ENCODE peak calls at places on chromosomes 5 and 9, in five cellular contexts. E is fibroblast of mammary gland, T is thyroid gland, J is mesothelial cell of epicardium, P is PC-3. X is an unnamed sample.

GRCh38 chr9:76512826-76513225 is 53.8 kb downstream of the GCNT1 start:
- DNase-seq in P (no peak), E (peak), T (no peak), J (no peak), X (no peak)

GRCh38 chr5:5340206-5340729 is 82.2 kb upstream of the ICE1 start:
- DNase-seq in P (peak), T (peak), E (peak), J (peak), X (no peak)

GRCh38 chr9:36530224-36530623 is 42.5 kb upstream of the MELK start:
- DNase-seq in J (no peak), P (no peak), E (no peak), T (no peak), X (no peak)

GRCh38 chr5:135955525-135955924 is 742 bp upstream of the LECT2 start:
- DNase-seq in P (no peak), E (no peak), J (no peak), T (no peak), X (no peak)

GRCh38 chr9:138077126-138077525 is 199.5 kb downstream of the CACNA1B start:
- DNase-seq in J (peak), T (no peak), P (no peak), E (no peak), X (peak)

GRCh38 chr5:168015506-168015905 is 275.9 kb upstream of the WWC1 start:
- DNase-seq in J (no peak), T (no peak), E (peak), P (no peak), X (no peak)

GRCh38 chr5:172137046-172137445 is 51.0 kb downstream of the STK10 start:
- DNase-seq in E (no peak), T (no peak), J (no peak), P (no peak), X (no peak)

GRCh38 chr5:31453522-31453921 is 78.4 kb downstream of the DROSHA start:
- DNase-seq in T (no peak), P (no peak), E (no peak), J (no peak), X (no peak)

GRCh38 chr5:75108515-75108914 is 56.2 kb upstream of the GCNT4 start:
- DNase-seq in J (no peak), E (no peak), T (no peak), P (no peak), X (no peak)

DNA sequence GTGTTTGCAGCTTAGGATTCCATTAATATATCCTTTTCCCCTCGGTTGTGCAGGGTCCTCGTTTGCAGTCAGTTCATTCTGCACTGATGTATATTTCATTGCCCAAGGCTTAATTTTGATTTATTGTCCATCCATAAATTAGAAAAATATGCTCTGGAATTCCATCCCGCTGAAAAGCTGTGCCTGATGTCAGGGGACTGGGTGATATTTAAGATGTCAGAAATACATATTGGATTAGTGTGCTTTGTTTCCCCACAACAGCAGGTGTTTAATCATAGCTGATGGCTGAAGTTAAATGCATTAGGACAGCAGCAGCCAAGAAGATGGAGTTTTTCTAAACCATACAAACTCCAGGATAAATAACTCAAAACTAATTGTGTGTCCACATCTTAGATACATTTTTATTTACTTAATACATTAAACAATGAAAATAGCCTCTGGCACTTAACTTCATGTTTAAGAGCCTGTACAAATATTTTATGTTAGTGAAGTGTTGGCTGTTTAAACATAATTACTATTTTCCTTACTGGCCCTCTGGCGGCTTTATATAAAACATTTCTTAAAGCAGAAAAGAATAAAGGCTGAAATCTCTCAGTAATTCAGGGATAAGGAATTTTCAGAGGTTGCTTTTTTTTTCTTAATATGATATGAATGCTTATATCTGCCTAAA is 170.4 kb upstream of the TBCA start:
- DNase-seq in T (no peak), J (no peak), E (no peak), P (no peak), X (no peak)
- TF ChIP-seq CTCF in T (no peak), J (no peak), E (no peak), P (no peak), X (no peak)

DNA sequence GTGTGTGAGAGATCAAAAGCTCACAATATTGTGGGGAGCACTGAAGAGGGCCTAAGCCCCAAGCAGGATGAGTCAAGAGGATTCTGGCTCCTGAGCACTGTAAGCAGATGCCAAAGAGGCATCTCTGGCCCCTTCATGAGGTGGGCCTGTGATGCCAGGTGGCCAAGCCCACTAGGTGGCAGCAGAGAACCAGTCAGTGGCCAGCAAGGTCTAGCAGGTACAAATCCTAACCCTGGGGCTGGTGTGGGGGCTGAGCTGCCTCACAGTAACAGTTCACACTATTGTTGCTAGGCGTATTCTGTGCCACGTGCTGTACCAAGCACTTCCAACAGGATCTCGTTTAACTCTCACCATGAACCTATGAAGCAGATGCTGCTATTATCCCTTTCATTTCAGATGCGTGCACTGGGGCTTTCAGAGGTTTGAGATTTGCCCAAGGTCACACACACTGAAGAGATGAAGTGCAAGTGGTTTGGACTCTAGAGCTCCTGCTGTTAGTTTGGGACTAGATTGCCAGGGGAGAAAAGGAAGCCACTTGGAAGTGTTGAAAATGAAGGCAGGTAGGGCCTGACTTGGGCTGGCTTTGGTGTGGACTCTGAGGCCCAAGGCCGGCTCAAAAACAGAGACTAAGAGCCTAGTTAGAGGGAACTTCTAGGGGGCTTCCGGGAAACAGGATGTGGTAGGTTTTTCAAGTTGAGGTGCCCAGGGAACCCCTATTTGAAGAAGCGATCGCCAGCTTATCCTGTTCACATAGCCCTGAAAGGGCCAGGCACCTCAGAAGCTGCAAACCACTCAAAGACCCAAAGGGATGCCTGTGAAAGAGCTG is 4.4 kb upstream of the MLANA start:
- DNase-seq in P (peak), E (peak), J (peak), T (peak), X (peak)
- TF ChIP-seq CTCF in P (peak), E (peak), J (peak), T (peak), X (peak)

DNA sequence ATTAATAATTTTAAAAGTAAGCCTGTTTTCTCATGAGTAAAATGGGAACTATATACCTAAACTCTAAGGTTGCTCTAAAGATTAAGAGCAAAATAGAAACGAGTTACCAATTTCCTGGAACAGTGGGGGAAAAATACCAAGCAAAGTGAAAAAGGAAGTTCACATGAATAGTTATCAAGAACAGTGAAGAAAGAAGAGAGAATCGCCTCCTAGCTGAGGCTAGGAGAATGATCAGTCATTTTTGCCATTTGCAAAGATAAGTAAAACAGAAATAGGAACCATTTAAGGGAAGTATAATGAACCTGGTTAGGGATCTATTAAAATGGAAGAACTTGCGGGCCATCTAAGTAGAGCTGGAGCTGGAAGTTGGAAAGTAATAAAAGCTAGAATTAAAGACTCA is 50.7 kb downstream of the P4HA2 start:
- DNase-seq in J (no peak), E (peak), T (no peak), P (peak), X (no peak)
- TF ChIP-seq CTCF in J (no peak), E (peak), T (no peak), P (peak), X (no peak)

GRCh38 chr9:88920645-88921044 is 70.6 kb upstream of the S1PR3 start:
- DNase-seq in E (no peak), T (no peak), J (no peak), P (peak), X (no peak)
- TF ChIP-seq CTCF in E (no peak), T (no peak), J (no peak), P (peak), X (no peak)

GRCh38 chr5:81355291-81356251 is 38.4 kb downstream of the ACOT12 start:
- DNase-seq in J (no peak), E (no peak), P (no peak), T (no peak), X (no peak)
- TF ChIP-seq CTCF in J (no peak), E (no peak), P (no peak), T (no peak), X (no peak)

GRCh38 chr5:141889282-141889871 is 11.2 kb upstream of the PCDH1 start:
- DNase-seq in T (no peak), P (peak), J (peak), E (peak), X (no peak)
- TF ChIP-seq CTCF in T (no peak), P (peak), J (no peak), E (peak), X (no peak)

X was measured in activated B cell treated with CpG ODN at 0.5 μM for 24 hours.